ENCODE peak calls at places on chromosomes 2 and 18, in five cellular contexts. I is tibial artery; R is transverse colon; A is psoas muscle; N is CD8-positive, alpha-beta memory T cell. Z is an unnamed sample.

GRCh38 chr2:111671426-111672150 is 212.4 kb downstream of the ANAPC1 start:
- DNase-seq in I (peak; percentile 72), R (peak; percentile 48), A (peak; percentile 40), N (no peak), Z (no peak)

GRCh38 chr2:27326536-27326935 is 3.6 kb upstream of the MPV17 start:
- DNase-seq in I (no peak), R (no peak), A (no peak), N (no peak), Z (no peak)

GRCh38 chr2:24878341-24878740 is 41.7 kb downstream of the ADCY3 start:
- DNase-seq in I (no peak), R (no peak), A (no peak), N (no peak), Z (no peak)

GRCh38 chr2:37232131-37232933 is 874 bp downstream of the NDUFAF7 start:
- DNase-seq in I (no peak), R (peak; percentile 19), A (peak; percentile 20), N (no peak), Z (peak; percentile 31)

GRCh38 chr2:33186937-33187336 is 240.2 kb downstream of the LTBP1 start:
- DNase-seq in I (no peak), R (no peak), A (no peak), N (no peak), Z (no peak)

GRCh38 chr2:3581367-3582262 is 6.6 kb downstream of the RPS7 start:
- DNase-seq in I (no peak), R (no peak), A (no peak), N (no peak), Z (peak; percentile 30)

GRCh38 chr2:193199322-193199721 is 1004.6 kb upstream of the TMEFF2 start:
- DNase-seq in I (no peak), R (no peak), A (no peak), N (no peak), Z (no peak)

GRCh38 chr2:238239552-238239871 is 326 bp downstream of the HES6 start:
- DNase-seq in I (no peak), R (peak; percentile 29), A (no peak), N (no peak), Z (peak; percentile 18)

GRCh38 chr2:88585969-88586368 is 41.3 kb downstream of the EIF2AK3 start:
- DNase-seq in I (no peak), R (no peak), A (no peak), N (no peak), Z (no peak)

GRCh38 chr2:200222837-200223236 is 83.7 kb upstream of the SPATS2L start:
- DNase-seq in I (no peak), R (no peak), A (no peak), N (no peak), Z (no peak)

GRCh38 chr2:169895294-169895985 is 68.2 kb downstream of the UBR3 start:
- DNase-seq in I (no peak), R (no peak), A (no peak), N (no peak), Z (no peak)

GRCh38 chr2:260507-261161 is 3.2 kb downstream of the SH3YL1 start:
- DNase-seq in I (no peak), R (no peak), A (no peak), N (no peak), Z (no peak)

GRCh38 chr2:24708537-24709152 is 84.5 kb downstream of the PTRHD1 start:
- DNase-seq in I (no peak), R (no peak), A (no peak), N (no peak), Z (no peak)

GRCh38 chr2:239297142-239298125 is 103.4 kb downstream of the HDAC4 start:
- DNase-seq in I (peak; percentile 19), R (peak; percentile 8), A (peak; percentile 43), N (no peak), Z (no peak)

GRCh38 chr2:44560352-44560751 is 198.6 kb downstream of the CAMKMT start:
- DNase-seq in I (no peak), R (no peak), A (no peak), N (no peak), Z (peak; percentile 14)

GRCh38 chr18:56541790-56542189 is 96.6 kb downstream of the TXNL1 start:
- DNase-seq in I (no peak), R (no peak), A (no peak), N (no peak), Z (no peak)

GRCh38 chr18:28176674-28176932 is 327 bp downstream of the CDH2 start:
- DNase-seq in I (no peak), R (no peak), A (no peak), N (no peak), Z (no peak)

GRCh38 chr2:179239194-179239593 is 25.4 kb downstream of the SESTD1 start:
- DNase-seq in I (no peak), R (no peak), A (no peak), N (no peak), Z (peak; percentile 81)

GRCh38 chr2:73285162-73285739 is 973 bp upstream of the FBXO41 start:
- DNase-seq in I (no peak), R (peak; percentile 31), A (no peak), N (no peak), Z (no peak)

GRCh38 chr2:48248251-48248933 is 281.6 kb upstream of the STON1 start:
- DNase-seq in I (no peak), R (no peak), A (no peak), N (no peak), Z (no peak)

GRCh38 chr2:196259507-196260481 is 88.4 kb upstream of the STK17B start:
- DNase-seq in I (no peak), R (no peak), A (no peak), N (no peak), Z (peak; percentile 43)

GRCh38 chr2:143981428-143981827 is 538.5 kb downstream of the ZEB2 start:
- DNase-seq in I (no peak), R (no peak), A (no peak), N (no peak), Z (no peak)

GRCh38 chr2:192228685-192229084 is 34.0 kb upstream of the TMEFF2 start:
- DNase-seq in I (no peak), R (no peak), A (no peak), N (no peak), Z (no peak)

GRCh38 chr18:76619342-76620315 is 124.6 kb upstream of the ZNF516 start:
- DNase-seq in I (peak; percentile 66), R (peak; percentile 27), A (peak; percentile 64), N (no peak), Z (peak; percentile 32)

GRCh38 chr18:6543330-6543908 is 128.7 kb upstream of the L3MBTL4 start:
- DNase-seq in I (no peak), R (no peak), A (no peak), N (no peak), Z (peak; percentile 13)

GRCh38 chr2:212930556-212930955 is 220.9 kb downstream of the IKZF2 start:
- DNase-seq in I (no peak), R (no peak), A (no peak), N (no peak), Z (no peak)

GRCh38 chr18:59267511-59268126 is 5.6 kb downstream of the RAX start:
- DNase-seq in I (no peak), R (no peak), A (no peak), N (no peak), Z (peak; percentile 10)

GRCh38 chr2:231104115-231104713 is 20.6 kb downstream of the HTR2B start:
- DNase-seq in I (peak; percentile 76), R (peak; percentile 75), A (peak; percentile 23), N (peak; percentile 23), Z (peak; percentile 76)

DNA sequence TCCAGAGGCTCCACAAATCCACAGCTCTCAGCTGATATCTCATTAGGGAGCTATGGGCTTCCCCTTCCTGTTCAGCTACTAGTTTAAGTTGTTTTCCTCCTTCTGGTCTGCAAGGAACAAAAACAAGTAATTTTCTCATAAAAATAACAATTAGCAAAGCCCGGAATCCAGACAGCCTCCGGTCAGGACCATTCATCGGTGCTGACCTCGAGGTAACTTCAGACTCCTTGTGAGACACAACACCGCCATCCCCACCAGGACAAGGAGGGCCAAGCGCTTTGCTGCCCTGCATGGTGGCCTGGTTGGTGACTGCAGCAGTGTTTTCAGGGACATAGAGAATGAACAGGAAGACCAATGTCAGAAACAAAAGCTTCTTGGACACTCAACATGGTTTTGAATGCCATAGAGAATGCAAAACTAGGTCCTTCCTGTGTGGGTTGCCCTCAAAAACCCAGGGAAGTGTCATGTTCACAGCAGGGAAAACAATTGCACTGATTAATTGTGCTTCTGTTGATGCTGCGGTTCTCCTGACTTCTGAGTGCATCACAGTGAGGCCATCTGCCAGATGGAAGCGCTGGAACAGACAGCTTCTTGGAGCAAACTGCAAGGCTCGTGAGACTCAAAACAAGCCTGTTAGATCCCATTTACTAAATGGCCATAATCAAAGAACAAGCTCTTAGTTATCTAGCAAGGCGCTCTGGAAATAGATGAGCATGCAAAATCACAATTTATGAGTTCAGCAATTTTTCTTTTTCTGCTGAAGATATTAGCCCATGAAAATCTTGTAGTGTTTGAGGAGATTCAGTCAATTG is 77.1 kb downstream of the HS1BP3 start:
- DNase-seq in I (peak; percentile 69), R (peak; percentile 33), A (peak; percentile 43), N (no peak), Z (no peak)
- H3K4me1 ChIP-seq in I (no peaks in the 10 kb centered on the region), R (peaks cover 27% of the 10 kb centered on the region), A (peaks cover 30% of the 10 kb centered on the region), N (peaks cover 19% of the 10 kb centered on the region), Z (peaks cover 5% of the 10 kb centered on the region)

GRCh38 chr2:187434342-187434785 is 13.7 kb downstream of the CALCRL start:
- DNase-seq in I (no peak), R (no peak), A (no peak), N (no peak), Z (no peak)
- H3K4me3 ChIP-seq in I (no peak overlapping the region), R (no peak overlapping the region), A (no peak overlapping the region), N (no peak overlapping the region), Z (no peak overlapping the region)

DNA sequence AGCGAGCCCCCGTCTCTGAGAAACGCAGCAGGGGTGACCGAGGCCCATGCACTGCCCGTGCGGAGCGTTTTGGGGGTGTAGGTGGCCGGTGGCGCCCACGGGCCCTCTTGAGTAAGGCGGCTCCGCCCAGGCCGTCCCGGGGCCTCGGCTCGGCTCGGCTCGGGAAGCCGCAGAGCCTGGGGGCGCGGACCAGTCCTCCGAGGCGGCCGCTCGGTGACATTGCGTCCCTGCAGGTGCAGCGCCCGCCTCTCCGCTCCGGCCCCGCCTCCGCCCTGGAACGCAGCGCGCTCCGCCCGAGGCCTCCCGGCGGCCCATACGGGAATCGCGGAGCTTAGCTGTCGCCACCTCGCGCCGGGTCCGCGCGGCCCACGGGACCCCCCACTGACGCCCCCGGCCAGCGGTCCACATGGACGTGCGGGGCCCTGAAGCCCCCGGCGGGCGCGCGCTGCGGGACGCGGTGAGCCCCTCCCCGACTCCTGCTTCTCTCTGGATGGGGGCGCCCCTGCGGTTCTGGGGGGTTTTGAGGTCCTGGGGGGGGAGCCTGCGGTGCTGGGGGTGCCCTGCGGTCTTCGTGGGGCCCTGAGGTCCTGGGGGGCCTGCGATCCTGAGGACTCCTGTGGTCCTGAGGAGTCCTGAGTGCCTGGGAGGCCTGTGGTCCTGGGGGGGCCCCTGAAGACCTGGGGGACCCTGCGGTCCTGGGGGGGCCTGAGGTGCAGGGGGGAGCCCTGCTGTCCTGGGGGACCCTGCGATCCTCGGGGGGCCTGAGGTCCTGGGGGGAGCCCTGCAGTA is at the start of gene HSBP1L1:
- DNase-seq in I (no peak), R (peak; percentile 84), A (peak; percentile 67), N (peak; percentile 61), Z (peak; percentile 77)
- H3K27ac ChIP-seq in I (peak within 1 kb of the TSS; percentile 40), R (peak within 1 kb of the TSS; percentile 93), A (peak within 1 kb of the TSS; percentile 76), N (no peak within 1 kb of the TSS), Z (peak within 1 kb of the TSS; percentile 83)

GRCh38 chr2:54555318-54555837 is 99.3 kb downstream of the SPTBN1 start:
- DNase-seq in I (no peak), R (peak; percentile 30), A (no peak), N (no peak), Z (peak; percentile 89)

GRCh38 chr2:54557601-54558187 is 101.6 kb downstream of the SPTBN1 start:
- DNase-seq in I (peak; percentile 47), R (peak; percentile 74), A (peak; percentile 44), N (peak; percentile 73), Z (peak; percentile 80)

GRCh38 chr2:54558188-54558975 is 102.3 kb downstream of the SPTBN1 start:
- DNase-seq in I (peak; percentile 64), R (peak; percentile 84), A (peak; percentile 60), N (peak; percentile 68), Z (peak; percentile 86)

GRCh38 chr2:54557211-54557600 is 101.1 kb downstream of the SPTBN1 start:
- DNase-seq in I (no peak), R (no peak), A (no peak), N (no peak), Z (no peak)

GRCh38 chr2:54556659-54557121 is 100.6 kb downstream of the SPTBN1 start:
- DNase-seq in I (no peak), R (no peak), A (peak; percentile 33), N (no peak), Z (no peak)
- H3K4me1 ChIP-seq in I (no peaks in the 10 kb centered on the region), R (peaks cover 67% of the 10 kb centered on the region), A (peaks cover 40% of the 10 kb centered on the region), N (peaks cover 22% of the 10 kb centered on the region), Z (peaks cover 15% of the 10 kb centered on the region)